ENCODE peak calls at places on chromosomes 6 and 20, in ten cellular contexts. One of them, this sample, is unnamed.

GRCh38 chr20:24877652-24878051 is 71.4 kb upstream of the CST7 start:
- DNase-seq in activated T-helper 1 cell treated with anti-CD3 and anti-CD28 coated beads, Interleukin-12 subunit alpha, Interleukin-12 subunit beta, Interleukin-2, Interleukin-4 antibody, amounts not matched to agents 30 ng/mL and 10 ng/mL and 1 ng/mL, durations not matched to agents 14 hours and 24 hours and 36 hours: no peak
- DNase-seq in fibroblast of lung: no peak
- DNase-seq in HCT116: no peak
- DNase-seq in effector CD4-positive, alpha-beta T cell: no peak
- DNase-seq in Calu3: no peak
- DNase-seq in dorsolateral prefrontal cortex: no peak
- DNase-seq in HS-27A: no peak
- DNase-seq in nucleus accumbens: no peak
- DNase-seq in GM10248: no peak
- DNase-seq in this sample: no peak

GRCh38 chr6:17863971-17864754 is 123.3 kb downstream of the KIF13A start:
- DNase-seq in fibroblast of lung: peak
- DNase-seq in activated T-helper 1 cell treated with anti-CD3 and anti-CD28 coated beads, Interleukin-12 subunit alpha, Interleukin-12 subunit beta, Interleukin-2, Interleukin-4 antibody, amounts not matched to agents 30 ng/mL and 10 ng/mL and 1 ng/mL, durations not matched to agents 14 hours and 24 hours and 36 hours: no peak
- DNase-seq in GM10248: no peak
- DNase-seq in HCT116: peak
- DNase-seq in effector CD4-positive, alpha-beta T cell: no peak
- DNase-seq in Calu3: no peak
- DNase-seq in HS-27A: peak
- DNase-seq in dorsolateral prefrontal cortex: peak
- DNase-seq in nucleus accumbens: peak
- DNase-seq in this sample: no peak

GRCh38 chr6:156949376-156949775 is 172.2 kb downstream of the ARID1B start:
- DNase-seq in fibroblast of lung: peak
- DNase-seq in GM10248: no peak
- DNase-seq in effector CD4-positive, alpha-beta T cell: no peak
- DNase-seq in nucleus accumbens: no peak
- DNase-seq in dorsolateral prefrontal cortex: no peak
- DNase-seq in activated T-helper 1 cell treated with anti-CD3 and anti-CD28 coated beads, Interleukin-12 subunit alpha, Interleukin-12 subunit beta, Interleukin-2, Interleukin-4 antibody, amounts not matched to agents 30 ng/mL and 10 ng/mL and 1 ng/mL, durations not matched to agents 14 hours and 24 hours and 36 hours: no peak
- DNase-seq in HS-27A: peak
- DNase-seq in HCT116: peak
- DNase-seq in Calu3: peak
- DNase-seq in this sample: no peak

GRCh38 chr20:16392346-16392745 is 180.9 kb downstream of the KIF16B start:
- DNase-seq in Calu3: no peak
- DNase-seq in HS-27A: no peak
- DNase-seq in HCT116: no peak
- DNase-seq in GM10248: peak
- DNase-seq in activated T-helper 1 cell treated with anti-CD3 and anti-CD28 coated beads, Interleukin-12 subunit alpha, Interleukin-12 subunit beta, Interleukin-2, Interleukin-4 antibody, amounts not matched to agents 30 ng/mL and 10 ng/mL and 1 ng/mL, durations not matched to agents 14 hours and 24 hours and 36 hours: no peak
- DNase-seq in dorsolateral prefrontal cortex: no peak
- DNase-seq in nucleus accumbens: no peak
- DNase-seq in effector CD4-positive, alpha-beta T cell: no peak
- DNase-seq in fibroblast of lung: no peak
- DNase-seq in this sample: peak

GRCh38 chr20:47479506-47479905 is 22.2 kb upstream of the NCOA3 start:
- DNase-seq in dorsolateral prefrontal cortex: no peak
- DNase-seq in HCT116: no peak
- DNase-seq in fibroblast of lung: no peak
- DNase-seq in Calu3: no peak
- DNase-seq in activated T-helper 1 cell treated with anti-CD3 and anti-CD28 coated beads, Interleukin-12 subunit alpha, Interleukin-12 subunit beta, Interleukin-2, Interleukin-4 antibody, amounts not matched to agents 30 ng/mL and 10 ng/mL and 1 ng/mL, durations not matched to agents 14 hours and 24 hours and 36 hours: no peak
- DNase-seq in GM10248: no peak
- DNase-seq in effector CD4-positive, alpha-beta T cell: no peak
- DNase-seq in HS-27A: no peak
- DNase-seq in nucleus accumbens: no peak
- DNase-seq in this sample: no peak

GRCh38 chr6:106125925-106126435 is 39.8 kb downstream of the PRDM1 start:
- DNase-seq in GM10248: peak
- DNase-seq in activated T-helper 1 cell treated with anti-CD3 and anti-CD28 coated beads, Interleukin-12 subunit alpha, Interleukin-12 subunit beta, Interleukin-2, Interleukin-4 antibody, amounts not matched to agents 30 ng/mL and 10 ng/mL and 1 ng/mL, durations not matched to agents 14 hours and 24 hours and 36 hours: peak
- DNase-seq in nucleus accumbens: no peak
- DNase-seq in fibroblast of lung: peak
- DNase-seq in Calu3: no peak
- DNase-seq in effector CD4-positive, alpha-beta T cell: no peak
- DNase-seq in dorsolateral prefrontal cortex: no peak
- DNase-seq in HS-27A: no peak
- DNase-seq in HCT116: no peak
- DNase-seq in this sample: peak

GRCh38 chr6:85015396-85015990 is 251.1 kb upstream of the TBX18 start:
- DNase-seq in effector CD4-positive, alpha-beta T cell: no peak
- DNase-seq in activated T-helper 1 cell treated with anti-CD3 and anti-CD28 coated beads, Interleukin-12 subunit alpha, Interleukin-12 subunit beta, Interleukin-2, Interleukin-4 antibody, amounts not matched to agents 30 ng/mL and 10 ng/mL and 1 ng/mL, durations not matched to agents 14 hours and 24 hours and 36 hours: no peak
- DNase-seq in fibroblast of lung: peak
- DNase-seq in dorsolateral prefrontal cortex: no peak
- DNase-seq in nucleus accumbens: no peak
- DNase-seq in HCT116: peak
- DNase-seq in Calu3: peak
- DNase-seq in HS-27A: no peak
- DNase-seq in GM10248: peak
- DNase-seq in this sample: no peak

GRCh38 chr6:46511320-46511719 is 20.1 kb upstream of the RCAN2 start:
- DNase-seq in activated T-helper 1 cell treated with anti-CD3 and anti-CD28 coated beads, Interleukin-12 subunit alpha, Interleukin-12 subunit beta, Interleukin-2, Interleukin-4 antibody, amounts not matched to agents 30 ng/mL and 10 ng/mL and 1 ng/mL, durations not matched to agents 14 hours and 24 hours and 36 hours: no peak
- DNase-seq in Calu3: no peak
- DNase-seq in HS-27A: no peak
- DNase-seq in fibroblast of lung: no peak
- DNase-seq in nucleus accumbens: no peak
- DNase-seq in effector CD4-positive, alpha-beta T cell: no peak
- DNase-seq in GM10248: no peak
- DNase-seq in HCT116: no peak
- DNase-seq in dorsolateral prefrontal cortex: no peak
- DNase-seq in this sample: no peak

GRCh38 chr6:119022796-119023195 is 55.7 kb downstream of the FAM184A start:
- DNase-seq in Calu3: no peak
- DNase-seq in HCT116: no peak
- DNase-seq in fibroblast of lung: no peak
- DNase-seq in activated T-helper 1 cell treated with anti-CD3 and anti-CD28 coated beads, Interleukin-12 subunit alpha, Interleukin-12 subunit beta, Interleukin-2, Interleukin-4 antibody, amounts not matched to agents 30 ng/mL and 10 ng/mL and 1 ng/mL, durations not matched to agents 14 hours and 24 hours and 36 hours: no peak
- DNase-seq in HS-27A: no peak
- DNase-seq in GM10248: no peak
- DNase-seq in dorsolateral prefrontal cortex: no peak
- DNase-seq in effector CD4-positive, alpha-beta T cell: no peak
- DNase-seq in nucleus accumbens: no peak
- DNase-seq in this sample: no peak

GRCh38 chr6:147438758-147439528 is 69.5 kb upstream of the SAMD5 start:
- DNase-seq in HS-27A: no peak
- DNase-seq in GM10248: no peak
- DNase-seq in dorsolateral prefrontal cortex: no peak
- DNase-seq in activated T-helper 1 cell treated with anti-CD3 and anti-CD28 coated beads, Interleukin-12 subunit alpha, Interleukin-12 subunit beta, Interleukin-2, Interleukin-4 antibody, amounts not matched to agents 30 ng/mL and 10 ng/mL and 1 ng/mL, durations not matched to agents 14 hours and 24 hours and 36 hours: no peak
- DNase-seq in Calu3: no peak
- DNase-seq in fibroblast of lung: no peak
- DNase-seq in effector CD4-positive, alpha-beta T cell: no peak
- DNase-seq in HCT116: no peak
- DNase-seq in nucleus accumbens: no peak
- DNase-seq in this sample: no peak

GRCh38 chr20:35226126-35226774 is at the start of gene MMP24:
- DNase-seq in Calu3: no peak
- DNase-seq in HCT116: no peak
- DNase-seq in GM10248: no peak
- DNase-seq in effector CD4-positive, alpha-beta T cell: no peak
- DNase-seq in dorsolateral prefrontal cortex: no peak
- DNase-seq in nucleus accumbens: no peak
- DNase-seq in HS-27A: no peak
- DNase-seq in fibroblast of lung: no peak
- DNase-seq in activated T-helper 1 cell treated with anti-CD3 and anti-CD28 coated beads, Interleukin-12 subunit alpha, Interleukin-12 subunit beta, Interleukin-2, Interleukin-4 antibody, amounts not matched to agents 30 ng/mL and 10 ng/mL and 1 ng/mL, durations not matched to agents 14 hours and 24 hours and 36 hours: no peak
- DNase-seq in this sample: no peak

GRCh38 chr6:109454483-109455160 is 950 bp downstream of the MICAL1 start:
- DNase-seq in nucleus accumbens: peak
- DNase-seq in fibroblast of lung: peak
- DNase-seq in GM10248: peak
- DNase-seq in HCT116: no peak
- DNase-seq in effector CD4-positive, alpha-beta T cell: peak
- DNase-seq in Calu3: no peak
- DNase-seq in HS-27A: no peak
- DNase-seq in dorsolateral prefrontal cortex: peak
- DNase-seq in activated T-helper 1 cell treated with anti-CD3 and anti-CD28 coated beads, Interleukin-12 subunit alpha, Interleukin-12 subunit beta, Interleukin-2, Interleukin-4 antibody, amounts not matched to agents 30 ng/mL and 10 ng/mL and 1 ng/mL, durations not matched to agents 14 hours and 24 hours and 36 hours: peak
- DNase-seq in this sample: peak

GRCh38 chr6:162568266-162568665 is 159.3 kb downstream of the PRKN start:
- DNase-seq in HS-27A: no peak
- DNase-seq in fibroblast of lung: no peak
- DNase-seq in effector CD4-positive, alpha-beta T cell: no peak
- DNase-seq in GM10248: no peak
- DNase-seq in HCT116: no peak
- DNase-seq in Calu3: no peak
- DNase-seq in nucleus accumbens: no peak
- DNase-seq in dorsolateral prefrontal cortex: no peak
- DNase-seq in activated T-helper 1 cell treated with anti-CD3 and anti-CD28 coated beads, Interleukin-12 subunit alpha, Interleukin-12 subunit beta, Interleukin-2, Interleukin-4 antibody, amounts not matched to agents 30 ng/mL and 10 ng/mL and 1 ng/mL, durations not matched to agents 14 hours and 24 hours and 36 hours: no peak
- DNase-seq in this sample: no peak

GRCh38 chr20:32749914-32750637 is 6.8 kb upstream of the COMMD7 start:
- DNase-seq in nucleus accumbens: no peak
- DNase-seq in dorsolateral prefrontal cortex: no peak
- DNase-seq in HCT116: no peak
- DNase-seq in activated T-helper 1 cell treated with anti-CD3 and anti-CD28 coated beads, Interleukin-12 subunit alpha, Interleukin-12 subunit beta, Interleukin-2, Interleukin-4 antibody, amounts not matched to agents 30 ng/mL and 10 ng/mL and 1 ng/mL, durations not matched to agents 14 hours and 24 hours and 36 hours: no peak
- DNase-seq in fibroblast of lung: no peak
- DNase-seq in HS-27A: no peak
- DNase-seq in Calu3: no peak
- DNase-seq in effector CD4-positive, alpha-beta T cell: no peak
- DNase-seq in GM10248: no peak
- DNase-seq in this sample: no peak

GRCh38 chr6:16319813-16320532 is 81.6 kb downstream of the GMPR start:
- DNase-seq in HCT116: peak
- DNase-seq in HS-27A: peak
- DNase-seq in effector CD4-positive, alpha-beta T cell: peak
- DNase-seq in dorsolateral prefrontal cortex: peak
- DNase-seq in nucleus accumbens: peak
- DNase-seq in Calu3: peak
- DNase-seq in fibroblast of lung: peak
- DNase-seq in GM10248: peak
- DNase-seq in activated T-helper 1 cell treated with anti-CD3 and anti-CD28 coated beads, Interleukin-12 subunit alpha, Interleukin-12 subunit beta, Interleukin-2, Interleukin-4 antibody, amounts not matched to agents 30 ng/mL and 10 ng/mL and 1 ng/mL, durations not matched to agents 14 hours and 24 hours and 36 hours: peak
- DNase-seq in this sample: peak

GRCh38 chr6:169985121-169986015 is 233.9 kb downstream of the ERMARD start:
- DNase-seq in GM10248: no peak
- DNase-seq in HCT116: no peak
- DNase-seq in fibroblast of lung: no peak
- DNase-seq in dorsolateral prefrontal cortex: peak
- DNase-seq in HS-27A: no peak
- DNase-seq in Calu3: no peak
- DNase-seq in activated T-helper 1 cell treated with anti-CD3 and anti-CD28 coated beads, Interleukin-12 subunit alpha, Interleukin-12 subunit beta, Interleukin-2, Interleukin-4 antibody, amounts not matched to agents 30 ng/mL and 10 ng/mL and 1 ng/mL, durations not matched to agents 14 hours and 24 hours and 36 hours: no peak
- DNase-seq in effector CD4-positive, alpha-beta T cell: no peak
- DNase-seq in nucleus accumbens: no peak
- DNase-seq in this sample: no peak

GRCh38 chr20:53681352-53682212 is 87.9 kb upstream of the ZNF217 start:
- DNase-seq in HCT116: no peak
- DNase-seq in GM10248: no peak
- DNase-seq in Calu3: no peak
- DNase-seq in HS-27A: no peak
- DNase-seq in nucleus accumbens: no peak
- DNase-seq in dorsolateral prefrontal cortex: no peak
- DNase-seq in activated T-helper 1 cell treated with anti-CD3 and anti-CD28 coated beads, Interleukin-12 subunit alpha, Interleukin-12 subunit beta, Interleukin-2, Interleukin-4 antibody, amounts not matched to agents 30 ng/mL and 10 ng/mL and 1 ng/mL, durations not matched to agents 14 hours and 24 hours and 36 hours: no peak
- DNase-seq in fibroblast of lung: no peak
- DNase-seq in effector CD4-positive, alpha-beta T cell: no peak
- DNase-seq in this sample: no peak

GRCh38 chr6:136365781-136366354 is 76.2 kb upstream of the BCLAF1 start:
- DNase-seq in dorsolateral prefrontal cortex: peak
- DNase-seq in HS-27A: no peak
- DNase-seq in nucleus accumbens: peak
- DNase-seq in Calu3: no peak
- DNase-seq in HCT116: no peak
- DNase-seq in effector CD4-positive, alpha-beta T cell: no peak
- DNase-seq in activated T-helper 1 cell treated with anti-CD3 and anti-CD28 coated beads, Interleukin-12 subunit alpha, Interleukin-12 subunit beta, Interleukin-2, Interleukin-4 antibody, amounts not matched to agents 30 ng/mL and 10 ng/mL and 1 ng/mL, durations not matched to agents 14 hours and 24 hours and 36 hours: no peak
- DNase-seq in GM10248: no peak
- DNase-seq in fibroblast of lung: no peak
- DNase-seq in this sample: no peak

GRCh38 chr6:95805699-95806098 is 210.1 kb upstream of the FUT9 start:
- DNase-seq in effector CD4-positive, alpha-beta T cell: no peak
- DNase-seq in activated T-helper 1 cell treated with anti-CD3 and anti-CD28 coated beads, Interleukin-12 subunit alpha, Interleukin-12 subunit beta, Interleukin-2, Interleukin-4 antibody, amounts not matched to agents 30 ng/mL and 10 ng/mL and 1 ng/mL, durations not matched to agents 14 hours and 24 hours and 36 hours: no peak
- DNase-seq in nucleus accumbens: no peak
- DNase-seq in Calu3: no peak
- DNase-seq in GM10248: no peak
- DNase-seq in fibroblast of lung: no peak
- DNase-seq in HS-27A: no peak
- DNase-seq in dorsolateral prefrontal cortex: no peak
- DNase-seq in HCT116: no peak
- DNase-seq in this sample: no peak

GRCh38 chr6:10266462-10266861 is 148.4 kb downstream of the TFAP2A start:
- DNase-seq in activated T-helper 1 cell treated with anti-CD3 and anti-CD28 coated beads, Interleukin-12 subunit alpha, Interleukin-12 subunit beta, Interleukin-2, Interleukin-4 antibody, amounts not matched to agents 30 ng/mL and 10 ng/mL and 1 ng/mL, durations not matched to agents 14 hours and 24 hours and 36 hours: no peak
- DNase-seq in effector CD4-positive, alpha-beta T cell: no peak
- DNase-seq in HS-27A: no peak
- DNase-seq in HCT116: no peak
- DNase-seq in GM10248: no peak
- DNase-seq in Calu3: no peak
- DNase-seq in dorsolateral prefrontal cortex: no peak
- DNase-seq in fibroblast of lung: no peak
- DNase-seq in nucleus accumbens: no peak
- DNase-seq in this sample: no peak

GRCh38 chr6:48426636-48427035 is 315.6 kb upstream of the PTCHD4 start:
- DNase-seq in effector CD4-positive, alpha-beta T cell: no peak
- DNase-seq in activated T-helper 1 cell treated with anti-CD3 and anti-CD28 coated beads, Interleukin-12 subunit alpha, Interleukin-12 subunit beta, Interleukin-2, Interleukin-4 antibody, amounts not matched to agents 30 ng/mL and 10 ng/mL and 1 ng/mL, durations not matched to agents 14 hours and 24 hours and 36 hours: no peak
- DNase-seq in Calu3: no peak
- DNase-seq in dorsolateral prefrontal cortex: no peak
- DNase-seq in HS-27A: no peak
- DNase-seq in nucleus accumbens: no peak
- DNase-seq in HCT116: no peak
- DNase-seq in GM10248: no peak
- DNase-seq in fibroblast of lung: peak
- DNase-seq in this sample: no peak

GRCh38 chr20:16553684-16554083 is 19.6 kb downstream of the KIF16B start:
- DNase-seq in GM10248: no peak
- DNase-seq in HS-27A: no peak
- DNase-seq in fibroblast of lung: no peak
- DNase-seq in Calu3: no peak
- DNase-seq in activated T-helper 1 cell treated with anti-CD3 and anti-CD28 coated beads, Interleukin-12 subunit alpha, Interleukin-12 subunit beta, Interleukin-2, Interleukin-4 antibody, amounts not matched to agents 30 ng/mL and 10 ng/mL and 1 ng/mL, durations not matched to agents 14 hours and 24 hours and 36 hours: no peak
- DNase-seq in effector CD4-positive, alpha-beta T cell: no peak
- DNase-seq in HCT116: no peak
- DNase-seq in nucleus accumbens: no peak
- DNase-seq in dorsolateral prefrontal cortex: no peak
- DNase-seq in this sample: no peak

GRCh38 chr20:57006411-57007170 is 259.9 kb downstream of the BMP7 start:
- DNase-seq in HCT116: no peak
- DNase-seq in activated T-helper 1 cell treated with anti-CD3 and anti-CD28 coated beads, Interleukin-12 subunit alpha, Interleukin-12 subunit beta, Interleukin-2, Interleukin-4 antibody, amounts not matched to agents 30 ng/mL and 10 ng/mL and 1 ng/mL, durations not matched to agents 14 hours and 24 hours and 36 hours: no peak
- DNase-seq in Calu3: no peak
- DNase-seq in dorsolateral prefrontal cortex: no peak
- DNase-seq in effector CD4-positive, alpha-beta T cell: no peak
- DNase-seq in fibroblast of lung: peak
- DNase-seq in GM10248: no peak
- DNase-seq in nucleus accumbens: no peak
- DNase-seq in HS-27A: no peak
- DNase-seq in this sample: peak

GRCh38 chr6:39430968-39431523 is 108.5 kb upstream of the KCNK16 start:
- DNase-seq in HS-27A: no peak
- DNase-seq in fibroblast of lung: peak
- DNase-seq in Calu3: peak
- DNase-seq in nucleus accumbens: peak
- DNase-seq in activated T-helper 1 cell treated with anti-CD3 and anti-CD28 coated beads, Interleukin-12 subunit alpha, Interleukin-12 subunit beta, Interleukin-2, Interleukin-4 antibody, amounts not matched to agents 30 ng/mL and 10 ng/mL and 1 ng/mL, durations not matched to agents 14 hours and 24 hours and 36 hours: no peak
- DNase-seq in dorsolateral prefrontal cortex: peak
- DNase-seq in effector CD4-positive, alpha-beta T cell: no peak
- DNase-seq in HCT116: no peak
- DNase-seq in GM10248: no peak
- DNase-seq in this sample: no peak

GRCh38 chr6:157267654-157268053 is 55.7 kb downstream of the TMEM242 start:
- DNase-seq in dorsolateral prefrontal cortex: no peak
- DNase-seq in activated T-helper 1 cell treated with anti-CD3 and anti-CD28 coated beads, Interleukin-12 subunit alpha, Interleukin-12 subunit beta, Interleukin-2, Interleukin-4 antibody, amounts not matched to agents 30 ng/mL and 10 ng/mL and 1 ng/mL, durations not matched to agents 14 hours and 24 hours and 36 hours: no peak
- DNase-seq in HCT116: no peak
- DNase-seq in HS-27A: no peak
- DNase-seq in Calu3: no peak
- DNase-seq in effector CD4-positive, alpha-beta T cell: no peak
- DNase-seq in GM10248: no peak
- DNase-seq in fibroblast of lung: no peak
- DNase-seq in nucleus accumbens: no peak
- DNase-seq in this sample: no peak

GRCh38 chr6:133551436-133551835 is 310.3 kb downstream of the EYA4 start:
- DNase-seq in HCT116: no peak
- DNase-seq in fibroblast of lung: no peak
- DNase-seq in HS-27A: no peak
- DNase-seq in nucleus accumbens: no peak
- DNase-seq in effector CD4-positive, alpha-beta T cell: no peak
- DNase-seq in activated T-helper 1 cell treated with anti-CD3 and anti-CD28 coated beads, Interleukin-12 subunit alpha, Interleukin-12 subunit beta, Interleukin-2, Interleukin-4 antibody, amounts not matched to agents 30 ng/mL and 10 ng/mL and 1 ng/mL, durations not matched to agents 14 hours and 24 hours and 36 hours: no peak
- DNase-seq in dorsolateral prefrontal cortex: no peak
- DNase-seq in GM10248: no peak
- DNase-seq in Calu3: no peak
- DNase-seq in this sample: no peak

GRCh38 chr6:30826961-30827342 is 57.4 kb upstream of the DDR1 start:
- DNase-seq in fibroblast of lung: peak
- DNase-seq in GM10248: no peak
- DNase-seq in Calu3: peak
- DNase-seq in effector CD4-positive, alpha-beta T cell: no peak
- DNase-seq in nucleus accumbens: no peak
- DNase-seq in dorsolateral prefrontal cortex: no peak
- DNase-seq in HCT116: no peak
- DNase-seq in activated T-helper 1 cell treated with anti-CD3 and anti-CD28 coated beads, Interleukin-12 subunit alpha, Interleukin-12 subunit beta, Interleukin-2, Interleukin-4 antibody, amounts not matched to agents 30 ng/mL and 10 ng/mL and 1 ng/mL, durations not matched to agents 14 hours and 24 hours and 36 hours: no peak
- DNase-seq in HS-27A: no peak
- DNase-seq in this sample: no peak

GRCh38 chr6:80250391-80250997 is 144.0 kb downstream of the BCKDHB start:
- DNase-seq in HCT116: no peak
- DNase-seq in GM10248: no peak
- DNase-seq in HS-27A: no peak
- DNase-seq in activated T-helper 1 cell treated with anti-CD3 and anti-CD28 coated beads, Interleukin-12 subunit alpha, Interleukin-12 subunit beta, Interleukin-2, Interleukin-4 antibody, amounts not matched to agents 30 ng/mL and 10 ng/mL and 1 ng/mL, durations not matched to agents 14 hours and 24 hours and 36 hours: no peak
- DNase-seq in dorsolateral prefrontal cortex: no peak
- DNase-seq in effector CD4-positive, alpha-beta T cell: no peak
- DNase-seq in nucleus accumbens: no peak
- DNase-seq in fibroblast of lung: peak
- DNase-seq in Calu3: no peak
- DNase-seq in this sample: no peak